ENCODE peak calls at places on chromosomes 13 and 19, in five cellular contexts. O is SHP77; P is stimulated activated CD4-positive, alpha-beta T cell treated with anti-CD3 and anti-CD28 coated beads, Interleukin-4, amount 100 ng/mL, for 1 hour; I is ELR; S is kidney tubule cell. R is an unnamed sample.

GRCh38 chr13:73684286-73684685 is 449.9 kb downstream of the KLF12 start:
- DNase-seq in P (no peak), I (no peak), O (no peak), S (no peak), R (peak; percentile 26)

GRCh38 chr13:109968876-109969577 is 182.6 kb upstream of the IRS2 start:
- DNase-seq in P (no peak), S (no peak), I (no peak), O (no peak), R (no peak)

GRCh38 chr13:79724348-79725103 is 243.6 kb downstream of the NDFIP2 start:
- DNase-seq in O (peak; percentile 11), I (no peak), S (peak; percentile 83), P (no peak), R (no peak)

GRCh38 chr19:42303101-42303464 is 659 bp upstream of the PAFAH1B3 start:
- DNase-seq in O (no peak), I (no peak), S (no peak), P (no peak), R (no peak)

GRCh38 chr19:35752746-35753350 is 4.0 kb downstream of the HSPB6 start:
- DNase-seq in I (no peak), O (no peak), S (no peak), P (no peak), R (no peak)

GRCh38 chr13:66200555-66200954 is 1029.6 kb downstream of the PCDH9 start:
- DNase-seq in S (no peak), O (no peak), I (peak; percentile 7), P (no peak), R (no peak)

GRCh38 chr13:79692846-79693245 is 211.9 kb downstream of the NDFIP2 start:
- DNase-seq in P (no peak), O (no peak), S (no peak), I (no peak), R (no peak)

GRCh38 chr19:19606021-19606420 is 12.5 kb downstream of the PBX4 start:
- DNase-seq in O (no peak), I (peak; percentile 57), P (no peak), S (peak; percentile 93), R (peak; percentile 95)

GRCh38 chr13:52128714-52129700 is at the start of gene NEK5:
- DNase-seq in O (peak; percentile 18), S (peak; percentile 70), I (peak; percentile 68), P (peak; percentile 61), R (peak; percentile 35)

GRCh38 chr13:26619321-26619720 is 61.8 kb downstream of the WASF3 start:
- DNase-seq in P (no peak), S (peak; percentile 46), O (no peak), I (peak; percentile 94), R (peak; percentile 49)

GRCh38 chr13:93227280-93227905 is 786 bp downstream of the GPC6 start:
- DNase-seq in I (peak; percentile 61), P (no peak), S (peak; percentile 76), O (peak; percentile 83), R (no peak)

GRCh38 chr19:45772130-45772880 is 3.3 kb upstream of the SIX5 start:
- DNase-seq in O (no peak), S (peak; percentile 38), P (no peak), I (no peak), R (no peak)

GRCh38 chr19:41871573-41872383 is 5.3 kb upstream of the CD79A start:
- DNase-seq in P (peak; percentile 53), S (no peak), I (peak; percentile 38), O (no peak), R (no peak)

GRCh38 chr19:3358392-3358918 is 7.9 kb upstream of the NFIC start:
- DNase-seq in O (no peak), P (peak; percentile 22), I (no peak), S (no peak), R (no peak)

GRCh38 chr19:8355631-8356402 is 8.1 kb upstream of the ANGPTL4 start:
- DNase-seq in P (no peak), O (no peak), I (peak; percentile 100), S (peak; percentile 99), R (peak; percentile 89)

GRCh38 chr19:2051771-2052704 is 994 bp upstream of the MKNK2 start:
- DNase-seq in S (no peak), O (no peak), I (no peak), P (peak; percentile 36), R (peak; percentile 40)

GRCh38 chr19:18700501-18701249 is 17.2 kb downstream of the CRTC1 start:
- DNase-seq in P (peak; percentile 71), O (no peak), I (peak; percentile 62), S (peak; percentile 78), R (peak; percentile 13)

GRCh38 chr13:60838581-60838980 is 441.6 kb downstream of the TDRD3 start:
- DNase-seq in S (no peak), O (no peak), I (no peak), P (no peak), R (peak; percentile 40)

GRCh38 chr19:18417250-18418033 is 1.8 kb upstream of the SSBP4 start:
- DNase-seq in O (peak; percentile 77), I (peak; percentile 87), P (no peak), S (peak; percentile 70), R (no peak)

GRCh38 chr19:33300016-33300981 is 2.0 kb downstream of the CEBPA start:
- DNase-seq in O (no peak), I (no peak), S (no peak), P (no peak), R (no peak)

GRCh38 chr13:93254775-93255174 is 28.2 kb downstream of the GPC6 start:
- DNase-seq in O (no peak), I (no peak), P (no peak), S (peak; percentile 85), R (no peak)

GRCh38 chr13:36820222-36820621 is 1.2 kb downstream of the RFXAP start:
- DNase-seq in O (no peak), I (peak; percentile 22), S (no peak), P (no peak), R (no peak)

GRCh38 chr13:28470286-28470685 is 24.6 kb downstream of the FLT1 start:
- DNase-seq in I (no peak), S (no peak), P (no peak), O (no peak), R (no peak)

GRCh38 chr13:113402471-113403254 is 38.7 kb upstream of the GRTP1 start:
- DNase-seq in I (no peak), S (no peak), O (no peak), P (no peak), R (no peak)

GRCh38 chr19:44024900-44025216 is 321 bp upstream of the ZNF222 start:
- DNase-seq in P (no peak), S (peak; percentile 2), O (no peak), I (no peak), R (no peak)

GRCh38 chr19:17538684-17539287 is 16.7 kb upstream of the COLGALT1 start:
- DNase-seq in P (no peak), S (no peak), I (peak; percentile 33), O (no peak), R (no peak)

GRCh38 chr19:38032951-38033350 is 125.9 kb downstream of the SIPA1L3 start:
- DNase-seq in O (no peak), I (no peak), P (no peak), S (peak; percentile 24), R (no peak)

GRCh38 chr19:21115430-21115829 is 26.4 kb upstream of the ZNF431 start:
- DNase-seq in I (no peak), S (no peak), O (no peak), P (no peak), R (no peak)

GRCh38 chr13:91482427-91482826 is 84.0 kb downstream of the GPC5 start:
- DNase-seq in S (peak; percentile 2), I (no peak), O (no peak), P (no peak), R (no peak)

GRCh38 chr13:93318538-93318937 is 91.9 kb downstream of the GPC6 start:
- DNase-seq in O (no peak), S (peak; percentile 37), P (no peak), I (no peak), R (peak; percentile 50)

GRCh38 chr19:38700933-38701454 is 43.3 kb downstream of the CAPN12 start:
- DNase-seq in P (no peak), S (no peak), I (no peak), O (no peak), R (no peak)

GRCh38 chr13:93151277-93151676 is 75.3 kb upstream of the GPC6 start:
- DNase-seq in I (peak; percentile 34), S (peak; percentile 69), O (no peak), P (no peak), R (peak; percentile 87)

GRCh38 chr13:43428545-43429287 is 358.1 kb downstream of the ENOX1 start:
- DNase-seq in P (no peak), O (no peak), I (no peak), S (no peak), R (no peak)

GRCh38 chr19:11737964-11738745 is 591 bp downstream of the ZNF823 start:
- DNase-seq in I (peak; percentile 67), S (peak; percentile 91), P (peak; percentile 26), O (peak; percentile 15), R (no peak)

GRCh38 chr19:33662391-33662790 is 40.6 kb downstream of the CHST8 start:
- DNase-seq in I (no peak), P (no peak), O (no peak), S (no peak), R (no peak)

GRCh38 chr19:45451181-45451849 is 16.5 kb upstream of the FOSB start:
- DNase-seq in O (no peak), I (peak; percentile 54), S (peak; percentile 85), P (no peak), R (peak; percentile 85)

GRCh38 chr19:12764698-12765097 is 10.7 kb downstream of the HOOK2 start:
- DNase-seq in I (no peak), S (no peak), P (no peak), O (no peak), R (no peak)

GRCh38 chr19:47156861-47157454 is 26.3 kb downstream of the SAE1 start:
- DNase-seq in O (no peak), P (no peak), S (no peak), I (no peak), R (no peak)

GRCh38 chr13:88005188-88005587 is 334.0 kb downstream of the SLITRK5 start:
- DNase-seq in S (peak; percentile 25), I (peak; percentile 24), O (no peak), P (no peak), R (no peak)